ENCODE peak calls at places on chromosomes 13 and 19, in nine cellular contexts. Y is RPMI7951; D is activated naive CD4-positive, alpha-beta T cell; S is putamen; J is T-helper 1 cell; X is ELF-1; L is HFFc6; N is astrocyte of the spinal cord; C is HuH-7. G is an unnamed sample.

GRCh38 chr13:74695021-74695800 is 561.0 kb upstream of the KLF12 start:
- DNase-seq in S (no peak), Y (no peak), L (no peak), C (no peak), D (no peak), X (peak), J (no peak), N (peak), G (no peak)

GRCh38 chr13:98307744-98308524 is 130.9 kb upstream of the RNF113B start:
- DNase-seq in L (no peak), Y (no peak), X (no peak), C (no peak), J (no peak), S (no peak), N (no peak), D (no peak), G (no peak)

GRCh38 chr19:2547721-2548120 is 71.8 kb downstream of the GADD45B start:
- DNase-seq in S (no peak), N (no peak), X (no peak), D (no peak), J (no peak), Y (no peak), L (no peak), C (no peak), G (no peak)

GRCh38 chr13:33610471-33611015 is 207.4 kb upstream of the RFC3 start:
- DNase-seq in J (peak), D (no peak), L (no peak), C (peak), Y (peak), X (peak), N (peak), S (peak), G (no peak)

GRCh38 chr13:47632311-47632710 is 368.8 kb downstream of the SUCLA2 start:
- DNase-seq in S (no peak), J (no peak), D (no peak), X (peak), C (no peak), N (no peak), L (no peak), Y (no peak), G (no peak)

GRCh38 chr13:83883061-83883523 is 818 bp upstream of the SLITRK1 start:
- DNase-seq in D (no peak), L (no peak), Y (no peak), N (no peak), X (peak), J (no peak), S (peak), C (no peak), G (no peak)

GRCh38 chr13:20776751-20777150 is 3.0 kb upstream of the EEF1AKMT1 start:
- DNase-seq in J (no peak), N (no peak), S (no peak), X (no peak), Y (no peak), C (no peak), D (no peak), L (no peak), G (no peak)

GRCh38 chr13:43273362-43273761 is 250.0 kb downstream of the DNAJC15 start:
- DNase-seq in L (peak), S (no peak), N (peak), J (no peak), C (no peak), X (no peak), D (no peak), Y (peak), G (no peak)

GRCh38 chr19:3175761-3176714 is 2.5 kb upstream of the S1PR4 start:
- DNase-seq in L (peak), Y (peak), X (no peak), N (peak), S (no peak), C (no peak), D (peak), J (no peak), G (no peak)

GRCh38 chr19:246551-246950 is 44.7 kb downstream of the PLPP2 start:
- DNase-seq in L (no peak), J (peak), Y (no peak), C (no peak), D (no peak), X (peak), N (no peak), S (peak), G (peak)

GRCh38 chr13:22821589-22821988 is 359.2 kb upstream of the SGCG start:
- DNase-seq in Y (no peak), N (no peak), X (no peak), D (no peak), L (no peak), C (no peak), J (no peak), S (no peak), G (no peak)

GRCh38 chr19:16931306-16931705 is 42.5 kb downstream of the F2RL3 start:
- DNase-seq in S (no peak), Y (no peak), X (no peak), J (no peak), D (no peak), L (no peak), C (no peak), N (no peak), G (no peak)

GRCh38 chr19:1491849-1492170 is 829 bp downstream of the REEP6 start:
- DNase-seq in C (no peak), Y (no peak), N (no peak), X (no peak), D (no peak), L (no peak), S (no peak), J (no peak), G (no peak)

GRCh38 chr19:42280761-42281174 is 11.7 kb downstream of the CIC start:
- DNase-seq in C (no peak), D (no peak), J (no peak), Y (peak), L (no peak), X (no peak), S (peak), N (peak), G (no peak)

GRCh38 chr19:33303791-33304759 is 1.7 kb upstream of the CEBPA start:
- DNase-seq in S (no peak), Y (no peak), L (no peak), X (no peak), C (no peak), D (no peak), N (no peak), J (no peak), G (no peak)

GRCh38 chr13:49347650-49348385 is 96.0 kb downstream of the CAB39L start:
- DNase-seq in L (no peak), D (no peak), X (peak), Y (peak), J (no peak), N (no peak), C (no peak), S (no peak), G (no peak)

GRCh38 chr13:43936630-43937029 is 56.9 kb downstream of the LACC1 start:
- DNase-seq in C (no peak), Y (no peak), S (no peak), D (no peak), L (no peak), J (no peak), X (no peak), N (no peak), G (no peak)

GRCh38 chr19:18300930-18301717 is 19.7 kb upstream of the JUND start:
- DNase-seq in N (peak), D (no peak), L (peak), C (peak), J (no peak), X (peak), Y (peak), S (no peak), G (peak)

GRCh38 chr13:76904507-76904906 is 18.3 kb upstream of the KCTD12 start:
- DNase-seq in N (no peak), J (no peak), C (no peak), Y (no peak), L (no peak), D (no peak), X (no peak), S (no peak), G (no peak)

GRCh38 chr19:7855426-7856276 is 18.5 kb downstream of the PRR36 start:
- DNase-seq in D (no peak), N (no peak), X (no peak), C (no peak), L (no peak), Y (no peak), S (no peak), J (no peak), G (no peak)

GRCh38 chr19:43527860-43528622 is 1.0 kb upstream of the ETHE1 start:
- DNase-seq in J (no peak), Y (peak), N (no peak), C (no peak), D (no peak), L (peak), S (no peak), X (no peak), G (no peak)

GRCh38 chr13:29481603-29482002 is 113.9 kb downstream of the SLC7A1 start:
- DNase-seq in N (no peak), L (no peak), X (no peak), D (no peak), Y (no peak), S (no peak), J (no peak), C (no peak), G (no peak)

GRCh38 chr19:34926361-34926684 is 380 bp upstream of the ZNF30 start:
- DNase-seq in C (no peak), Y (no peak), D (no peak), X (no peak), J (no peak), S (no peak), L (no peak), N (no peak), G (no peak)

GRCh38 chr19:42919757-42920079 is 2.0 kb upstream of the PSG6 start:
- DNase-seq in D (no peak), C (no peak), J (no peak), N (no peak), Y (no peak), L (no peak), S (no peak), X (no peak), G (no peak)

GRCh38 chr19:53549354-53549753 is 11.4 kb downstream of the ZNF331 start:
- DNase-seq in L (peak), C (no peak), X (no peak), J (no peak), S (peak), N (peak), D (no peak), Y (no peak), G (no peak)

GRCh38 chr13:60242231-60242630 is 78.5 kb upstream of the DIAPH3 start:
- DNase-seq in C (no peak), N (no peak), X (no peak), J (no peak), Y (no peak), D (no peak), S (no peak), L (no peak), G (no peak)

GRCh38 chr13:109998030-109998429 is 211.6 kb upstream of the IRS2 start:
- DNase-seq in X (no peak), D (no peak), N (no peak), L (no peak), J (no peak), S (no peak), C (no peak), Y (no peak), G (no peak)

GRCh38 chr19:4550018-4550417 is 9.5 kb downstream of the SEMA6B start:
- DNase-seq in N (no peak), X (no peak), L (no peak), Y (no peak), S (no peak), J (no peak), D (no peak), C (no peak), G (no peak)

GRCh38 chr13:52127783-52128702 is 830 bp downstream of the NEK5 start:
- DNase-seq in Y (peak), J (peak), X (peak), N (peak), C (peak), S (peak), D (peak), L (peak), G (peak)

GRCh38 chr19:46821512-46822359 is 28.9 kb downstream of the AP2S1 start:
- DNase-seq in S (no peak), J (peak), L (no peak), X (no peak), D (peak), C (no peak), N (no peak), Y (no peak), G (no peak)

GRCh38 chr13:19845758-19846157 is 17.7 kb downstream of the ZMYM5 start:
- DNase-seq in D (no peak), S (peak), L (peak), Y (peak), N (peak), C (no peak), X (no peak), J (no peak), G (peak)

GRCh38 chr13:65592757-65593156 is 1637.4 kb downstream of the PCDH9 start:
- DNase-seq in C (no peak), D (no peak), J (no peak), Y (no peak), L (peak), S (no peak), X (no peak), N (no peak), G (no peak)

GRCh38 chr19:49057636-49058234 is at the start of gene CGB7:
- DNase-seq in L (peak), S (no peak), X (peak), C (peak), J (no peak), N (peak), Y (peak), D (no peak), G (peak)

GRCh38 chr13:100566543-100566942 is 22.0 kb downstream of the GGACT start:
- DNase-seq in L (peak), S (no peak), D (no peak), Y (peak), N (no peak), C (no peak), J (no peak), X (no peak), G (no peak)

GRCh38 chr19:35714601-35715354 is 3.0 kb upstream of the KMT2B start:
- DNase-seq in J (no peak), X (peak), D (no peak), N (no peak), L (no peak), C (peak), S (no peak), Y (no peak), G (peak)

GRCh38 chr19:7486923-7487322 is 1.9 kb downstream of the PEX11G start:
- DNase-seq in D (no peak), S (no peak), C (no peak), X (no peak), Y (no peak), J (no peak), N (no peak), L (no peak), G (no peak)

GRCh38 chr19:36100476-36100875 is 10.5 kb upstream of the OVOL3 start:
- DNase-seq in X (no peak), S (no peak), L (no peak), D (no peak), C (no peak), Y (no peak), J (no peak), N (no peak), G (no peak)

GRCh38 chr13:109479991-109480696 is 306.2 kb downstream of the IRS2 start:
- DNase-seq in D (no peak), Y (no peak), J (no peak), L (peak), C (no peak), N (no peak), S (no peak), X (no peak), G (no peak)

G was measured in A549.